ENCODE peak calls at places on chromosomes 1 and 21, in four cellular contexts. G is HTR-8/SVneo, W is neural crest cell, U is K562. C is an unnamed sample.
A peak's percentile ranks its signal among the peaks of the same experiment; 100 is the strongest.

GRCh38 chr1:183602510-183602909 is 12.3 kb upstream of the NCF2 start:
- DNase-seq in W (no peak), G (no peak), U (no peak), C (no peak)

GRCh38 chr1:42259059-42259738 is 75.8 kb downstream of the FOXJ3 start:
- DNase-seq in W (no peak), U (no peak), G (no peak), C (no peak)

GRCh38 chr21:44793269-44794030 is 8.2 kb downstream of the UBE2G2 start:
- DNase-seq in U (peak; percentile 87), G (peak; percentile 84), W (peak; percentile 48), C (peak; percentile 46)

GRCh38 chr1:84675106-84675505 is 15.2 kb downstream of the SSX2IP start:
- DNase-seq in W (no peak), G (no peak), U (no peak), C (no peak)

GRCh38 chr1:1869459-1869858 is 21.4 kb downstream of the GNB1 start:
- DNase-seq in G (no peak), W (no peak), U (no peak), C (no peak)

GRCh38 chr21:45560106-45561021 is 18.1 kb upstream of the SLC19A1 start:
- DNase-seq in U (no peak), G (no peak), W (no peak), C (no peak)

GRCh38 chr1:153616144-153616884 is at the start of gene S100A14:
- DNase-seq in U (peak; percentile 57), W (no peak), G (no peak), C (no peak)

GRCh38 chr1:24027838-24028468 is 47.8 kb upstream of the SRSF10 start:
- DNase-seq in G (peak; percentile 41), U (no peak), W (no peak), C (no peak)

GRCh38 chr1:184632415-184633175 is 122.1 kb downstream of the EDEM3 start:
- DNase-seq in G (no peak), U (no peak), W (no peak), C (no peak)

GRCh38 chr1:224632381-224632871 is 16.3 kb downstream of the CNIH3 start:
- DNase-seq in W (no peak), G (no peak), U (no peak), C (no peak)

GRCh38 chr1:31575373-31576140 is 758 bp upstream of the TINAGL1 start:
- DNase-seq in G (no peak), W (no peak), U (peak; percentile 7), C (no peak)

GRCh38 chr1:237736372-237737029 is 154.2 kb downstream of the ZP4 start:
- DNase-seq in U (peak; percentile 8), G (peak; percentile 11), W (no peak), C (peak; percentile 13)

GRCh38 chr1:27600500-27601175 is 3.3 kb downstream of the AHDC1 start:
- DNase-seq in W (no peak), G (no peak), U (peak; percentile 71), C (no peak)

GRCh38 chr1:184755226-184756065 is 788 bp upstream of the EDEM3 start:
- DNase-seq in W (no peak), U (peak; percentile 42), G (peak; percentile 25), C (no peak)

GRCh38 chr1:77394166-77394565 is 112.3 kb downstream of the AK5 start:
- DNase-seq in U (no peak), W (no peak), G (no peak), C (no peak)

GRCh38 chr1:46991083-46991923 is 32.2 kb upstream of the CYP4X1 start:
- DNase-seq in G (no peak), U (peak; percentile 16), W (no peak), C (no peak)

GRCh38 chr1:167054531-167054930 is 35.6 kb downstream of the GPA33 start:
- DNase-seq in G (no peak), W (no peak), U (no peak), C (no peak)

GRCh38 chr1:216528816-216529215 is 105.6 kb upstream of the USH2A start:
- DNase-seq in W (no peak), U (no peak), G (no peak), C (no peak)

GRCh38 chr1:180542113-180542512 is 16.7 kb upstream of the OVAAL start:
- DNase-seq in W (no peak), U (no peak), G (no peak), C (no peak)

GRCh38 chr21:45889115-45889708 is 92.4 kb upstream of the COL6A1 start:
- DNase-seq in G (no peak), U (no peak), W (no peak), C (no peak)

GRCh38 chr1:88274431-88274830 is 409.6 kb upstream of the PKN2 start:
- DNase-seq in W (no peak), U (no peak), G (no peak), C (no peak)

GRCh38 chr1:31843506-31843905 is 27.7 kb upstream of the SPOCD1 start:
- DNase-seq in W (no peak), G (peak; percentile 32), U (no peak), C (peak; percentile 56)

GRCh38 chr1:76433528-76433927 is 359.0 kb downstream of the ST6GALNAC3 start:
- DNase-seq in U (no peak), G (no peak), W (no peak), C (peak; percentile 36)

GRCh38 chr1:226619031-226619430 is 70.5 kb downstream of the STUM start:
- DNase-seq in G (no peak), W (no peak), U (no peak), C (no peak)

GRCh38 chr1:185111873-185112272 is 44.9 kb downstream of the TRMT1L start:
- DNase-seq in W (no peak), G (no peak), U (no peak), C (no peak)

GRCh38 chr1:156838972-156839371 is 19.9 kb downstream of the INSRR start:
- DNase-seq in U (peak; percentile 74), W (peak; percentile 57), G (peak; percentile 41), C (no peak)

GRCh38 chr1:194268839-194269238 is 1082.4 kb upstream of the B3GALT2 start:
- DNase-seq in G (no peak), W (no peak), U (no peak), C (no peak)

GRCh38 chr1:27968692-27969091 is 8.9 kb downstream of the XKR8 start:
- DNase-seq in W (no peak), G (peak; percentile 35), U (no peak), C (peak; percentile 17)

GRCh38 chr1:167543566-167543965 is 10.0 kb downstream of the CREG1 start:
- DNase-seq in G (no peak), U (no peak), W (no peak), C (no peak)

GRCh38 chr1:213135572-213135971 is 84.5 kb downstream of the RPS6KC1 start:
- DNase-seq in G (no peak), W (no peak), U (no peak), C (no peak)

GRCh38 chr1:209839875-209840491 is 12.2 kb downstream of the UTP25 start:
- DNase-seq in W (no peak), G (peak; percentile 85), U (no peak), C (peak; percentile 89)

GRCh38 chr21:32886339-32886738 is 114.8 kb upstream of the PAXBP1 start:
- DNase-seq in W (no peak), U (no peak), G (no peak), C (no peak)

GRCh38 chr1:177135250-177135649 is 29.3 kb downstream of the ASTN1 start:
- DNase-seq in U (no peak), W (no peak), G (no peak), C (no peak)

GRCh38 chr1:226596531-226597165 is 48.1 kb downstream of the STUM start:
- DNase-seq in G (no peak), W (no peak), U (no peak), C (no peak)

GRCh38 chr1:234768569-234769283 is 158.7 kb upstream of the IRF2BP2 start:
- DNase-seq in G (no peak), U (no peak), W (no peak), C (no peak)

GRCh38 chr1:203268901-203269653 is 36.2 kb upstream of the BTG2 start:
- DNase-seq in W (peak; percentile 58), G (peak; percentile 87), U (peak; percentile 76), C (peak; percentile 85)

GRCh38 chr1:43774359-43774758 is 67.0 kb downstream of the ST3GAL3 start:
- DNase-seq in U (no peak), W (no peak), G (peak; percentile 10), C (no peak)

GRCh38 chr1:205477121-205477758 is 21.4 kb upstream of the BLACAT1 start:
- DNase-seq in W (no peak), U (no peak), G (no peak), C (no peak)

GRCh38 chr1:109499661-109500536 is 6.0 kb downstream of the CYB561D1 start:
- DNase-seq in G (no peak), U (peak; percentile 54), W (no peak), C (no peak)